ENCODE peak calls at places on chromosomes 16 and 17, in five cellular contexts. R, S, D, T and Q are unnamed samples. For H3K27me3 and H3K36me3, the result is how much of the 10 kb centered on the place peaks cover.

GRCh38 chr17:80254396-80255241 is 6.0 kb upstream of the RNF213 start:
- DNase-seq in T (peak), S (peak), D (peak), R (peak), Q (no peak)

GRCh38 chr17:50672831-50673551 is 34.7 kb downstream of the ANKRD40 start:
- DNase-seq in S (no peak), T (no peak), D (no peak), R (no peak), Q (peak)

GRCh38 chr16:75080205-75081029 is 36.2 kb downstream of the LDHD start:
- DNase-seq in R (no peak), S (peak), T (no peak), D (no peak), Q (no peak)

GRCh38 chr16:9647981-9648701 is 534.1 kb downstream of the GRIN2A start:
- DNase-seq in T (no peak), R (no peak), S (peak), D (no peak), Q (peak)

GRCh38 chr17:81510798-81511549 is 1.6 kb downstream of the ACTG1 start:
- DNase-seq in S (peak), D (peak), T (no peak), R (no peak), Q (no peak)

GRCh38 chr16:87806608-87807546 is 41.1 kb upstream of the KLHDC4 start:
- DNase-seq in R (peak), T (peak), S (peak), D (peak), Q (peak)

GRCh38 chr16:11010576-11011221 is 66.3 kb downstream of the CLEC16A start:
- DNase-seq in T (no peak), S (no peak), D (no peak), R (no peak), Q (no peak)

GRCh38 chr16:27431773-27432599 is 30.0 kb downstream of the IL21R start:
- DNase-seq in T (peak), R (no peak), D (no peak), S (no peak), Q (no peak)

GRCh38 chr16:79707867-79708266 is 107.3 kb upstream of the MAF start:
- DNase-seq in T (peak), D (no peak), R (no peak), S (no peak), Q (no peak)

GRCh38 chr17:74873874-74874614 is 1.2 kb upstream of the FDXR start:
- DNase-seq in D (no peak), R (no peak), T (no peak), S (no peak), Q (peak)

GRCh38 chr17:14299261-14300093 is 1.4 kb upstream of the HS3ST3B1 start:
- DNase-seq in D (peak), S (peak), T (peak), R (no peak), Q (peak)

GRCh38 chr17:39547713-39548478 is 59.8 kb downstream of the NEUROD2 start:
- DNase-seq in S (peak), T (peak), D (peak), R (peak), Q (peak)

GRCh38 chr17:47275245-47275984 is 21.8 kb downstream of the ITGB3 start:
- DNase-seq in D (peak), S (peak), T (peak), R (peak), Q (peak)

GRCh38 chr17:38560503-38561318 is 45.0 kb downstream of the SRCIN1 start:
- DNase-seq in D (peak), S (peak), R (no peak), T (no peak), Q (peak)

GRCh38 chr17:21134559-21134958 is 7.8 kb downstream of the DHRS7B start:
- DNase-seq in D (no peak), S (no peak), R (no peak), T (no peak), Q (no peak)

GRCh38 chr17:17947966-17948365 is 24.2 kb downstream of the TOM1L2 start:
- DNase-seq in T (no peak), D (no peak), S (peak), R (no peak), Q (no peak)

GRCh38 chr17:47192549-47192948 is 3.5 kb upstream of the CDC27 start:
- DNase-seq in R (peak), D (no peak), S (no peak), T (no peak), Q (no peak)

GRCh38 chr16:49867234-49867633 is 11.3 kb upstream of the ZNF423 start:
- DNase-seq in T (no peak), R (no peak), D (no peak), S (no peak), Q (no peak)

GRCh38 chr17:46982577-46982976 is 3.5 kb upstream of the RPRML start:
- DNase-seq in R (no peak), T (no peak), S (no peak), D (no peak), Q (no peak)

GRCh38 chr17:40097931-40098845 is 2.2 kb downstream of the NR1D1 start:
- DNase-seq in D (no peak), T (peak), S (peak), R (no peak), Q (peak)

GRCh38 chr16:85847036-85847435 is 47.5 kb downstream of the COX4I1 start:
- DNase-seq in T (no peak), S (no peak), R (no peak), D (no peak), Q (no peak)
- H3K27me3 ChIP-seq in T (under half), S (half or more), R (under half), D (under half), Q (under half)

GRCh38 chr16:85167589-85168537 is 55.6 kb upstream of the CIBAR2 start:
- DNase-seq in T (no peak), D (no peak), S (no peak), R (peak), Q (peak)
- H3K4me3 ChIP-seq in T (no peak), D (no peak), S (peak), R (no peak), Q (peak)

GRCh38 chr17:2440930-2441329 is 40.1 kb upstream of the MNT start:
- DNase-seq in S (no peak), D (no peak), T (no peak), R (no peak), Q (no peak)

GRCh38 chr17:2445638-2446037 is 44.8 kb upstream of the MNT start:
- DNase-seq in S (no peak), D (no peak), T (no peak), R (no peak), Q (no peak)

GRCh38 chr17:2442166-2442565 is 41.3 kb upstream of the MNT start:
- DNase-seq in S (no peak), R (no peak), D (no peak), T (no peak), Q (no peak)

GRCh38 chr17:2449486-2449885 is 48.6 kb upstream of the MNT start:
- DNase-seq in D (no peak), T (no peak), R (no peak), S (peak), Q (no peak)

DNA sequence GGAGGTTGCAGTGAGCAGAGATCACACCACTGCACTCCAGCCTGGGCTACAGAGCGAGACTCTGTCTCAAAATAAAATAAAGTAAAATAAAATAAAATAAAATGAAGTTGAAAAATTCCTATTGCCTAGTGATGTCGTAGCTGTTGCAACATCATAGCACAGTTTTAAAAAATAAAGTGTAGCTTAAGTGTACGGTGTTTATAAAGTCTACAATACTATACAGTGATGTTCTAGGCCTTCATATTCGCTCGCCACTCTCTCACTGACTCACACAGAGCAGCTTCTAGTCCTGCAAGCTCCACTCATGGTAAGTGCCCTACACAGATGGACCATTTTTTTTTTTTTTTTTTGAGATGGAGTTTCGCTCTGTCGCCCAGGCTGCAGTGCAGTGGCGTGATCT is 43.5 kb upstream of the MNT start:
- DNase-seq in T (no peak), S (peak), D (no peak), R (no peak), Q (no peak)
- H3K36me3 ChIP-seq in T (under half), S (under half), D (under half), R (under half), Q (under half)

DNA sequence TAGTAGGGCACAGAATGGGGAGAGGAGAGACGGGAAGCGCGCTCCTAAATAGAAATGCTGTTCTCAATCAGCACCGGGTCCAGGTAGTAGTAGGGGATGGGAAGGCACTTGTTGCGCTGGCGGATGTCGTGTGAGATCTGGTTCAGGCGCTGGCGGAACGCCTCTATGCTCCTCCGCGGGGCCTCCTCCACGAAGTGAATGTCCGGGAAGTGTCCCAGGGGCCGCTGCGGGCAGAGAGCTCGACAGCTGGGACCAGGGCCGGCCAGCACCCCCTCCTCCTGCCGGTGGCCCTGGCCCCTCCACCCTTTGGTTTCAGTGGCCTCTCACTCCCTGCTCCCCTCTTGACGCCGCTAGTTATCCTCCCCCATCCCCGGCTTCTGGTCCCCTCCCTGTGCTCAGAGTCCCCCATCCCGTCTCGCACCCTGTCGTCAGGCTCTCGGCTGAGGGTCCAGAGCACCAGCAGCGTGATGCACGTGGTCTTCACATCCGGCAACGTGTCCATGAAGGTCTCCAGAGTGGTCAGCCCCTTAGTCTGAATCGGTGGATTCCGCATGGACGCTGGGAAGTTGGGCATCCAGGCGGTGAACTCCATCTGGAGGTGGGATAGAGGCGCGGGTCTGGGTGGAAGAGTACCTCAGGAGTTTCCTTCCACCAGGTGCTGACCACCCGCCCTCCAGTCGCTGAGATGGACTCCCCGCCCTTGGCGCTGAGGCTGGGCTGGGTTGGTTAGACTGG is 14.6 kb downstream of the ALOX12B start:
- DNase-seq in S (peak), T (no peak), R (no peak), D (peak), Q (peak)
- H3K27me3 ChIP-seq in S (half or more), T (under half), R (half or more), D (half or more), Q (half or more)